ENCODE peak calls at places on chromosome 14, in five cellular contexts. R, B, E, L and Q are unnamed samples. For H3K27me3, the result is how much of the 10 kb centered on the place peaks cover.

GRCh38 chr14:24196071-24197061 is 1.1 kb upstream of the TM9SF1 start:
- DNase-seq in E (peak), B (peak), R (no peak), L (no peak), Q (no peak)

GRCh38 chr14:72315720-72316119 is 383.5 kb downstream of the RGS6 start:
- DNase-seq in B (no peak), E (no peak), L (no peak), R (no peak), Q (no peak)

GRCh38 chr14:47585447-47585846 is 90.0 kb downstream of the MDGA2 start:
- DNase-seq in E (no peak), R (no peak), B (no peak), L (no peak), Q (no peak)

GRCh38 chr14:72420749-72421452 is 473.0 kb downstream of the DPF3 start:
- DNase-seq in B (peak), E (peak), L (peak), R (peak), Q (peak)

GRCh38 chr14:72744416-72745120 is 149.3 kb downstream of the DPF3 start:
- DNase-seq in B (no peak), E (no peak), L (no peak), R (no peak), Q (no peak)

GRCh38 chr14:105549481-105549880 is 23.1 kb downstream of the TMEM121 start:
- DNase-seq in L (no peak), B (no peak), R (no peak), E (no peak), Q (no peak)

GRCh38 chr14:36941783-36942521 is 230.5 kb downstream of the SLC25A21 start:
- DNase-seq in E (peak), R (peak), B (peak), L (peak), Q (peak)

GRCh38 chr14:95313707-95314106 is 6.0 kb downstream of the CLMN start:
- DNase-seq in L (peak), R (peak), E (no peak), B (no peak), Q (no peak)

GRCh38 chr14:79551591-79551990 is 659.7 kb downstream of the DIO2 start:
- DNase-seq in R (no peak), E (no peak), L (no peak), B (no peak), Q (no peak)

GRCh38 chr14:50362791-50363733 is 33.6 kb downstream of the CDKL1 start:
- DNase-seq in E (no peak), R (no peak), L (no peak), B (no peak), Q (peak)

GRCh38 chr14:22657861-22658260 is 13.7 kb upstream of the OR6J1 start:
- DNase-seq in R (no peak), E (peak), B (peak), L (no peak), Q (no peak)

GRCh38 chr14:26163761-26164160 is 434.1 kb downstream of the NOVA1 start:
- DNase-seq in R (no peak), L (no peak), E (peak), B (peak), Q (no peak)

GRCh38 chr14:89351364-89351957 is 65.6 kb downstream of the FOXN3 start:
- DNase-seq in L (no peak), B (peak), E (peak), R (no peak), Q (no peak)

DNA sequence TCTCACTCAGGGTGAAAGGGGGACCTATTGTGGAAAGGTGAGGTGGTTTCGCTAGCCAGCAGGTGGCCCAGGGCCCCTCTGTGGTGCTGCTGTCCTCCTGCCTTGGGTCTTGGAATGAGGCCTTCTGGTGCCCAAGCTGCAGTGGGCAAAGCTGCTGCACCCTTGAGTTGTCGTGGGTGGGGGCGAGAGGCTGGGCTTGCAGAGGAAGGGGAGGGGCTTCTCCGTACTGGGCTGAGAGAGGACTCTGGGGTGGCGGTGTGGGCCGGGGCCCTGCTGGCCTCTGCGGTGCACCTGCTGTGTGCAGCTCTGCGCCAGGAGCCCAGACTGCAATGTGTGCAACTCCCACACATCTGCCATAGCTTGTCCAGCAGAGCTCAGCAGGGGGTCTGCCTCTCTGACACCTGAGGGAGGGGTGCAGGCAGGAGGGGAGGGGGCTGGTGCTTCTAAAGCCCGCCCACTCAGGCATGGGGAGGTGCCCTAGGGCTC is 145.8 kb downstream of the KIF26A start:
- DNase-seq in E (peak), B (no peak), L (peak), R (peak), Q (no peak)
- H3K27me3 ChIP-seq in E (under half), B (under half), L (under half), R (under half), Q (under half)

GRCh38 chr14:31939934-31940333 is 137.2 kb upstream of the ARHGAP5 start:
- DNase-seq in L (no peak), E (no peak), R (no peak), B (no peak), Q (no peak)

GRCh38 chr14:31943861-31944255 is 133.2 kb upstream of the ARHGAP5 start:
- DNase-seq in B (no peak), R (no peak), L (peak), E (no peak), Q (no peak)

GRCh38 chr14:31942216-31942841 is 134.8 kb upstream of the ARHGAP5 start:
- DNase-seq in E (no peak), L (no peak), B (no peak), R (no peak), Q (no peak)

GRCh38 chr14:31943217-31943616 is 133.9 kb upstream of the ARHGAP5 start:
- DNase-seq in R (no peak), L (no peak), E (no peak), B (no peak), Q (no peak)

GRCh38 chr14:31941487-31941886 is 135.6 kb upstream of the ARHGAP5 start:
- DNase-seq in B (no peak), E (no peak), L (no peak), R (no peak), Q (no peak)
- TF ChIP-seq CTCF in B (no peak), E (no peak), L (no peak), R (no peak), Q (no peak)

GRCh38 chr14:91288876-91289275 is 44.4 kb upstream of the GPR68 start:
- DNase-seq in B (no peak), R (no peak), L (no peak), E (no peak), Q (no peak)
- H3K27ac ChIP-seq in B (no peak), R (no peak), L (no peak), E (no peak), Q (no peak)

DNA sequence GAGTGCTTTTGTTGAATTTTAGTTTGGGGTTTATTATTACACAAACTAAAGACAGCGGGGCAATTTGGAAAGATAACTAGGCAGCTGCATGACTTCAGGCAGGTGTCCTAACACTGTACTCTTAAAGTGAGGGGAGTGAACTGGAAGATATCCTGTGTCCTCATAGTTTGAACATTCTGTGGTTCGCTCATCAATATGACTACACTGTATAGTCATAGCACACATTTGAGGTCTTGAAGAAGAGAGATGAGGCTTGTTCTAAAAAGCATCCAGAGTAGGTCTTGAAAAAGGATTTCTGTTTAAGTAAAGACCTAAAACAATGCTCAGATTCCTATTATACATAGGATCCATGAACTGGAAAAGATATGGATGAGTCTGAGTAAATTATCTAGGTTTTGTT is 1.8 kb upstream of the MAP3K9 start:
- DNase-seq in B (no peak), E (no peak), R (no peak), L (no peak), Q (no peak)
- H3K27me3 ChIP-seq in B (under half), E (under half), R (under half), L (under half), Q (under half)

GRCh38 chr14:51780006-51780692 is 80.3 kb upstream of the GNG2 start:
- DNase-seq in L (peak), B (peak), R (peak), E (peak), Q (peak)

GRCh38 chr14:51780741-51781140 is 79.7 kb upstream of the GNG2 start:
- DNase-seq in L (no peak), E (peak), R (no peak), B (peak), Q (no peak)

GRCh38 chr14:51781352-51781751 is 79.1 kb upstream of the GNG2 start:
- DNase-seq in B (no peak), R (no peak), L (no peak), E (no peak), Q (no peak)

GRCh38 chr14:51774209-51774608 is 86.2 kb upstream of the GNG2 start:
- DNase-seq in L (no peak), E (no peak), R (no peak), B (no peak), Q (no peak)

GRCh38 chr14:51776102-51776894 is 84.1 kb upstream of the GNG2 start:
- DNase-seq in R (no peak), E (peak), L (peak), B (peak), Q (peak)
- TF ChIP-seq CTCF in R (peak), E (peak), L (peak), B (peak), Q (peak)

GRCh38 chr14:34629344-34629656 is 648 bp downstream of the SNX6 start:
- DNase-seq in R (no peak), E (no peak), B (no peak), L (no peak), Q (no peak)

GRCh38 chr14:34629657-34630529 is at the start of gene SNX6:
- DNase-seq in L (peak), B (peak), E (peak), R (peak), Q (peak)

GRCh38 chr14:34632451-34632850 is 2.5 kb upstream of the SNX6 start:
- DNase-seq in B (no peak), R (no peak), L (no peak), E (no peak), Q (no peak)

GRCh38 chr14:34633697-34634096 is 3.7 kb upstream of the SNX6 start:
- DNase-seq in R (no peak), E (no peak), L (no peak), B (no peak), Q (no peak)

DNA sequence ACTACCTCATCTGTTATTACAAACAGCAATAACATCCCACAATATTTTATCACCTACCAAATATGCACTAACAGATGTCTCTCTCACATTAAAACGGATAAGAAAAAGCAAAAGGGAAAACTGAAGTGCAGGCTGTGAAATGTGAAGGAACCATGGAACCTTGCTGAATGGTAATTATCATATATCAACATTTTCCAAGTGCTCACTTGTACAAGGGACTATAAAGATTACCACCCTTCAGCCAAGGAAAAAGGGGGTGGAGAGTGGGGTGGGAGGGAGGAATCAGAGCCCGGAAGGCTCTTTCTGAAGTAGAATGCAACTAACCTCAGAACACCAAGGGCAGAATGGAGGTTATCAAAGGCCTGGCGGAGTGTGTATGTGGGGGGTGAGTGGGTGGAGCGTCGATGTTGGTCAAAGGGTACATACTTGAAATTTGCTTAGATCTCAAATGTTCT is 1.2 kb downstream of the SNX6 start:
- DNase-seq in R (no peak), E (peak), L (no peak), B (peak), Q (peak)
- H3K27ac ChIP-seq in R (no peak), E (no peak), L (peak), B (no peak), Q (no peak)

GRCh38 chr14:93785423-93785822 is 2.9 kb downstream of the PRIMA1 start:
- DNase-seq in R (no peak), L (no peak), E (no peak), B (no peak), Q (no peak)

GRCh38 chr14:93789366-93790130 is 1.3 kb upstream of the PRIMA1 start:
- DNase-seq in E (peak), L (no peak), R (no peak), B (no peak), Q (no peak)

GRCh38 chr14:93788307-93788556 is at the start of gene PRIMA1:
- DNase-seq in L (no peak), E (no peak), R (no peak), B (no peak), Q (no peak)

GRCh38 chr14:93788557-93789365 is 476 bp upstream of the PRIMA1 start:
- DNase-seq in L (no peak), E (peak), R (no peak), B (no peak), Q (no peak)

DNA sequence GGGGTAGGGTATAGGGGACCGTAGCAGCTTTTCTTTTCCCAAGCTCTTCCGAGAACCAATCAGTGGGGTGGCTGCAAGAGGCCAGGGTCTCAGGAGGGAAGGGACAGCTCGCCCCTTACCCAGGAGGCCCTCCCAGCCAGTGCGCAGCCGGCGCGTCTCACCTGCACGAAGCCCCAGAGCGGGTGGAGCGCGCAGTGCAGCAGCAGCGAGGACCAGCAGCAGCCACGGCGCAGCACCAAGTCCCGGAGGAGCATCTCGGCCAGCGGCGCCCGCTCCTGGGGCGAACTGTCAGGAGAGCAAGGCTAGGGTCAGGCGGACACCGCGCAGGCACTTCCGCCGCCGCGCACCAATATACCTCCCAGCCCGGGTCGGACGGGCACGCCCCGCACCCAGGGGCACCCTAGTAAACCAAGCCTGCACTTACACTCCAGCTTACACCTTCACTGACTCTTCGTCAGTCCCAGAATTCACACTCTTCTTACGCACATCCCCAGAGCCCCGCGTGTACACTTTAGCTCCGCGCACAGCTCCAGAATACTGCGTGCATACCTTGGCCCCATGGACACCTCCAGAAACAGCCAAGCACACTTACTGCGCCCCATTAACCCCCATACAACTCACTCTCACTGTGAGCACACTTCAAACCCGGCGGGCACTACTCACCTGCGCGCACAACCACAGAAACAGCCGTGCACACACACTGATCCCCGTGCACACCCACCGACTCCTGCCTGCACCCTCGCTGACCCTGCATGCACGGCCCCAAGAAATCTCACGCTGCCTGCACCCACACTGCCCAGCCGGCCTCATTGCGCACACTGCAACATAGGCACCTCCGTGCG is 599 bp downstream of the PRIMA1 start:
- DNase-seq in E (peak), L (no peak), B (no peak), R (no peak), Q (no peak)
- H3K27me3 ChIP-seq in E (under half), L (under half), B (under half), R (under half), Q (under half)

DNA sequence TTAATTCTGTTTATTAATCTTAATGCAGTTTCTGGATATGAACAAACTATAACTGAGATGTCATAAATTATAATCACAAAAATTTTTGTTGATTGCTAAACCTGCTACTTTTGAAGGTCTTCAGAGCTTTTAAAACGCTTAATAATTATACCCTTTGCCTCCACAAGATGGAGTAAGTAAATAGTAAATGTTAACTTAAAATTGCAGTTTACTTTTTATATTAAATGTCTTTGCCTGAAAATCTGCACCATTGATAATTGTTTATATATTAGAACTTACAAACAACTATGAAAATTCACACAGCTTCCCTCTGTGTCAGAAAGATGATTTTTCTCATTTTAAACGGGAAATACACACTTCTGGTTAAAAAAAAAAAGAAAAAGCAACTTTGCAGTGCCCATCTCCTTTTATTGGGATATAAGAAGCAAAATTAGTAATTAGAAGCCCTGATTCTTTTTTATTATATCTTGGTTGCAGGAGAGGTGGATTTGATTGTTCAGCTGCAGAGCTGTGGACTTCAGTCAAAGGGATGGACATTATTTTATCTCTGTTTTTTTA is 35.6 kb downstream of the SCFD1 start:
- DNase-seq in R (no peak), L (no peak), B (peak), E (no peak), Q (no peak)
- TF ChIP-seq CTCF in R (no peak), L (peak), B (peak), E (peak), Q (peak)

GRCh38 chr14:68143341-68143807 is 323.8 kb downstream of the RAD51B start:
- DNase-seq in E (no peak), R (peak), L (peak), B (peak), Q (no peak)
- H3K27ac ChIP-seq in E (no peak), R (peak), L (peak), B (no peak), Q (no peak)

DNA sequence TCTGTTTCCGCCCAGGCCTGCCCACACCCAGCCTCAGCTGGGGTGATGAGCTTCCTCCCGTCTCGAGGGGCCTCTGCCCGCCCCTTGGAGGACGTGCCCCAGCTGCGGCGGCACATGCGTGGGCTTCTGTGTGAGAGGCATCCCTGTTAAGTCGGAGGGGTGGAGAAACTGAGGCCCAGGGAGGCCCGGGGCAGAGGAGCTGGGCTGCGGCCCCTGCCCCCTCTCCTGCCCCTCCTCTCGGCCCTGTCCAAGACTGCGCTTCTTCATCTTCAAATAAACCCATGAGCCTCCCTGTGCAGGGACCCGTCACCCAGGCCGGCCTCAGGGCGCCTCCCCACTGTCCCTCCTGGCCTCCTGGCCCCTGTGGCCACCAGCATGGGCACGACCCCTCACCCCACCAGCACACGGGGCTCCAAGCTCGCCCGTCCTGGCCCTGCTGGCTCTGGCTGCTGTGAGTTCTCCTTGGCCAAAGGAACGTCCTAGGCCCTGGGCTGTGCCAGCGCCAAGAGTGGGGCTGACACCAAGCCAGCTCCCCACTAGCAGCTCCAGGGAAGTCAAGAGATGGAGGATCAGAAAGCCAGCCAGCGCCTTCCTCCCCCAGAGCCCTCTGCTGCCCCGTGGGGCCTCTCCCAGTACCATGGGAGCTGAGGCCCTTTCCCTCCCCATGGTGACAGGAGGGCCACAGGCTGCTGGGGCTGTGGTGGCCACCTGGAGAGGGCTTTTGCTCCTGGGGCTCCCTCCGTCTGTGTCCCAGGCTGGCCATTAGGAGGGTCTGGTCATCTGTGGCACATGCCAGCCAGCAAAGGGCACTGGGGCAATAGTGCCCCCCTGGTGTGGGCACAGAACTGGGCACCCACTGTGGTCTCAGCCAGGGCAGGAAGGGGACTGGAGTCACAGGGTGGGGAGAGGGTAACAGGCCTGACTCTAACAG is 180.4 kb downstream of the KIF26A start:
- DNase-seq in L (peak), B (no peak), R (no peak), E (no peak), Q (no peak)
- H3K27me3 ChIP-seq in L (under half), B (under half), R (under half), E (under half), Q (under half)